ENCODE peak calls at places on chromosomes 4 and X, in eight cellular contexts. T, R, D, Q, J, G, B and S are unnamed samples.

GRCh38 chrX:149870840-149871239 is 10.1 kb upstream of the MAGEA8 start:
- DNase-seq in T (no peak), R (no peak), D (no peak), Q (no peak), J (no peak), G (no peak), B (no peak), S (no peak)

GRCh38 chr4:96993528-96993927 is 1149.7 kb downstream of the STPG2 start:
- DNase-seq in T (no peak), R (no peak), D (no peak), Q (no peak), J (no peak), G (no peak), B (no peak), S (no peak)

GRCh38 chr4:125317526-125317880 is 2.7 kb downstream of the FAT4 start:
- DNase-seq in T (no peak), R (peak; percentile 25), D (peak; percentile 71), Q (peak; percentile 60), J (peak; percentile 33), G (peak; percentile 59), B (no peak), S (peak; percentile 69)

GRCh38 chr4:36332023-36332781 is 50.8 kb downstream of the DTHD1 start:
- DNase-seq in T (no peak), R (no peak), D (no peak), Q (no peak), J (peak; percentile 2), G (no peak), B (no peak), S (no peak)

GRCh38 chr4:179325181-179325580 is 1882.9 kb upstream of the AGA start:
- DNase-seq in T (no peak), R (no peak), D (no peak), Q (no peak), J (peak; percentile 49), G (no peak), B (no peak), S (no peak)

GRCh38 chrX:2794336-2794735 is 34.4 kb upstream of the GYG2 start:
- DNase-seq in T (no peak), R (no peak), D (no peak), Q (no peak), J (no peak), G (no peak), B (no peak), S (peak; percentile 22)

GRCh38 chr4:11589676-11590075 is 161.0 kb upstream of the HS3ST1 start:
- DNase-seq in T (no peak), R (no peak), D (no peak), Q (no peak), J (peak; percentile 23), G (no peak), B (no peak), S (no peak)

GRCh38 chr4:83326546-83326945 is 8.1 kb downstream of the HPSE start:
- DNase-seq in T (no peak), R (no peak), D (no peak), Q (no peak), J (no peak), G (no peak), B (no peak), S (no peak)

GRCh38 chrX:63503541-63503940 is 152.4 kb upstream of the SPIN4 start:
- DNase-seq in T (no peak), R (no peak), D (no peak), Q (no peak), J (peak; percentile 33), G (no peak), B (no peak), S (no peak)

GRCh38 chrX:50813843-50814661 is at the start of gene SHROOM4:
- DNase-seq in T (no peak), R (peak; percentile 14), D (peak; percentile 74), Q (peak; percentile 57), J (peak; percentile 69), G (peak; percentile 68), B (no peak), S (peak; percentile 66)

GRCh38 chr4:184599492-184600135 is 49.6 kb downstream of the CASP3 start:
- DNase-seq in T (no peak), R (no peak), D (no peak), Q (no peak), J (peak; percentile 65), G (no peak), B (no peak), S (no peak)

GRCh38 chr4:56026596-56026995 is 77.9 kb downstream of the CEP135 start:
- DNase-seq in T (no peak), R (no peak), D (no peak), Q (no peak), J (peak; percentile 66), G (no peak), B (no peak), S (no peak)

GRCh38 chr4:105059337-105059736 is 87.3 kb upstream of the TET2 start:
- DNase-seq in T (no peak), R (no peak), D (no peak), Q (no peak), J (peak; percentile 18), G (no peak), B (no peak), S (no peak)

GRCh38 chr4:185204238-185204910 is 574 bp upstream of the CFAP97 start:
- DNase-seq in T (no peak), R (no peak), D (no peak), Q (no peak), J (no peak), G (no peak), B (no peak), S (no peak)

DNA sequence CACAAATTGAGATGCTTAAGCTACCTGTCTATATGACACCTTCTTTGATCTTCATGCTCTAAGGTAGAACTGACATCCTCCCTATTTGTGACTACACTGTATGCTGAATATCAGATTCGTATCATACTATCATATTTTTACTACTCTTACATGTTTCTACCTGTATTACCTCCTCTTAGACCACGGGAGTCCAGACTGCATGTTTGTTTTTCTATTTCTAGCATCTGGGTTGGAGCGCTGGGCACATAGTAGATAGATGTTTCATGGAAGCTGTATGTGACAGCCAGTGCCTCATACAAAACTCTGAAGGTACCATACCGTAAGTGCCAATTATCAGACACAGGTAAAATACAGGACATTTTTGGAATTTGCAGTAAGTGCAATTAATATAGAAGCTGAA is 47.6 kb downstream of the ATP10D start:
- DNase-seq in T (no peak), R (no peak), D (no peak), Q (no peak), J (no peak), G (no peak), B (no peak), S (peak; percentile 18)
- H3K4me1 ChIP-seq in T (no peaks in the 10 kb centered on the region), R (no peaks in the 10 kb centered on the region), D (no peaks in the 10 kb centered on the region), Q (no peaks in the 10 kb centered on the region), J (peaks cover 45% of the 10 kb centered on the region), G (peaks cover 28% of the 10 kb centered on the region), B (peaks cover 30% of the 10 kb centered on the region), S (peaks cover 8% of the 10 kb centered on the region)

GRCh38 chr4:42401171-42401570 is 3.9 kb downstream of the SHISA3 start:
- DNase-seq in T (no peak), R (no peak), D (peak; percentile 9), Q (no peak), J (no peak), G (no peak), B (no peak), S (no peak)
- H3K27me3 ChIP-seq in T (no peaks in the 10 kb centered on the region), R (no peaks in the 10 kb centered on the region), D (peaks cover 80% of the 10 kb centered on the region), Q (peaks cover 12% of the 10 kb centered on the region), J (peaks cover 33% of the 10 kb centered on the region), G (peaks cover 18% of the 10 kb centered on the region), B (peaks cover 26% of the 10 kb centered on the region), S (no peaks in the 10 kb centered on the region)

GRCh38 chr4:76605099-76605563 is 170.1 kb downstream of the SHROOM3 start:
- DNase-seq in T (no peak), R (no peak), D (no peak), Q (no peak), J (no peak), G (no peak), B (no peak), S (no peak)

GRCh38 chr4:76607266-76607799 is 172.3 kb downstream of the SHROOM3 start:
- DNase-seq in T (no peak), R (no peak), D (no peak), Q (no peak), J (peak; percentile 73), G (no peak), B (no peak), S (no peak)

GRCh38 chr4:76607846-76608245 is 172.8 kb downstream of the SHROOM3 start:
- DNase-seq in T (no peak), R (no peak), D (no peak), Q (no peak), J (no peak), G (no peak), B (no peak), S (no peak)

GRCh38 chr4:76610751-76611150 is 175.7 kb downstream of the SHROOM3 start:
- DNase-seq in T (no peak), R (no peak), D (no peak), Q (no peak), J (no peak), G (no peak), B (no peak), S (no peak)

DNA sequence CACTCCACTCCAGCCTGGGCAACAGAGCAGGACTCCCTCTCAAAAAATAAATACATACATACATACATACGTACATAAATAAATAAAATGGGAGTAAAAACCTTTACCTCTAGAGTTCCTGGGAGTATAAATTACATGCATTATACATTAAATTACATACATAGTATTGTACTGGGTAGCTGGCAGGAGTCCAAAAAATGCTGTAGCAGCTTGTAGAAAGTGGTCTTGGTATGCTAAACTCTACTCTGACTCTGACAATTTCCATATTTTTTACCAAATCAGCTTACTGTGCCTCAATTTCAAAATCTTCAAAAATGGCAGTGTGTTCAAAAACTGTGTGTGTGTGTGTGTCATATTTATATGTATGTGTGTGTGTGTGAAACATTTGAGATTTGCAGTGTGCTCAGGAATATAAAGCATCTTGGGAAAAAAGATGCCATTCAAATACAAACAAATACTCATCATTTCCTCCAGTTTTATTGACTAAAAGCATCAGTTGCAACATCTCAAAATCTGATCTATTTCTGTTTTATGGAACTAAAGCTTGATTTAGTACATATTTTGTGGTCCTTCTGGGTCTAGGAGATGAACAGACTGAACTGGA is 171.7 kb downstream of the SHROOM3 start:
- DNase-seq in T (no peak), R (no peak), D (peak; percentile 43), Q (no peak), J (no peak), G (no peak), B (no peak), S (no peak)
- H3K27ac ChIP-seq in T (peak overlapping the region; percentile 73), R (no peak overlapping the region), D (peak overlapping the region; percentile 21), Q (no peak overlapping the region), J (peak overlapping the region; percentile 27), G (no peak overlapping the region), B (no peak overlapping the region), S (no peak overlapping the region)

DNA sequence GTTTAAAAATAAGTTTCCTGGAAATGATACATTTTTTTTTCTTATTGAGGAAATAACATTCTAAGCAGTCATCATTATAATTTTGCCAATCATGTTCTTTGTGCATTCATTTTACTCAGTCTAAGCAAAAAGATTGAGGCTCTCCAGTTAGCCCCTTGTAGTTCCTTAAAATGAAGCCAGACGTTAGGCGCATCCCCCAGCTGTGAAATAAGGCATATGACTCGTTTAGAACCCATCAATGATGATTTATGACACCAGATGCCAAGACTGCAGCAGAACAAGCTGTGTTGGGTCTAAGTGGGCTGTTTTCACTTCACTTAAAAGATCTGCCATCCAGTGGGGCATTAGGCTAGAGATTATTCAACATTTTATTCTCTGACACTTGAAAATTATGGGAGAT is 17.0 kb downstream of the PDGFC start:
- DNase-seq in T (no peak), R (no peak), D (no peak), Q (no peak), J (no peak), G (peak; percentile 24), B (no peak), S (no peak)
- H3K4me1 ChIP-seq in T (no peaks in the 10 kb centered on the region), R (no peaks in the 10 kb centered on the region), D (peaks cover 32% of the 10 kb centered on the region), Q (peaks cover 5% of the 10 kb centered on the region), J (peaks cover 39% of the 10 kb centered on the region), G (peaks cover 75% of the 10 kb centered on the region), B (no peaks in the 10 kb centered on the region), S (no peaks in the 10 kb centered on the region)

GRCh38 chrX:132442674-132443073 is 46.2 kb downstream of the MBNL3 start:
- DNase-seq in T (no peak), R (no peak), D (no peak), Q (no peak), J (peak; percentile 28), G (no peak), B (no peak), S (no peak)
- H3K27me3 ChIP-seq in T (no peaks in the 10 kb centered on the region), R (no peaks in the 10 kb centered on the region), D (no peaks in the 10 kb centered on the region), Q (no peaks in the 10 kb centered on the region), J (no peaks in the 10 kb centered on the region), G (no peaks in the 10 kb centered on the region), B (no peaks in the 10 kb centered on the region), S (no peaks in the 10 kb centered on the region)